ENCODE peak calls at places on chromosomes 12 and 14, in eight cellular contexts. L is GM23248, H is hepatocyte, V is HCT116, E is neural progenitor cell, Z is SK-N-SH, B is GM23338, I is PC-3. F is an unnamed sample.

GRCh38 chr12:120119395-120119973 is 2.9 kb upstream of the RAB35 start:
- DNase-seq in Z (no peak), V (no peak), L (peak), E (no peak), I (peak), H (no peak), B (no peak), F (peak)

GRCh38 chr14:69093551-69094421 is 59.1 kb downstream of the DCAF5 start:
- DNase-seq in L (peak), B (peak), Z (no peak), I (peak), V (no peak), H (peak), E (peak), F (no peak)

GRCh38 chr12:88958153-88958552 is 377.9 kb upstream of the KITLG start:
- DNase-seq in Z (no peak), B (peak), H (no peak), E (no peak), V (no peak), I (no peak), L (no peak), F (no peak)

GRCh38 chr14:103185051-103186027 is 62.1 kb downstream of the TNFAIP2 start:
- DNase-seq in I (peak), E (peak), L (peak), V (peak), B (peak), Z (peak), H (peak), F (peak)

GRCh38 chr12:122437656-122438121 is 15.2 kb upstream of the CLIP1 start:
- DNase-seq in E (no peak), Z (no peak), H (no peak), I (peak), V (no peak), L (peak), B (no peak), F (no peak)

GRCh38 chr14:101082036-101082435 is 178.5 kb upstream of the RTL1 start:
- DNase-seq in H (no peak), B (no peak), L (no peak), I (no peak), V (no peak), E (no peak), Z (no peak), F (no peak)

GRCh38 chr14:69685716-69686115 is 74.3 kb downstream of the SUSD6 start:
- DNase-seq in Z (no peak), V (no peak), L (peak), I (peak), H (peak), E (no peak), B (no peak), F (no peak)

GRCh38 chr12:716506-716905 is 35.9 kb upstream of the WNK1 start:
- DNase-seq in Z (no peak), E (no peak), L (peak), H (peak), V (no peak), I (no peak), B (no peak), F (peak)

GRCh38 chr12:42696424-42697149 is 107.0 kb upstream of the PRICKLE1 start:
- DNase-seq in B (no peak), E (no peak), V (no peak), I (no peak), Z (no peak), H (peak), L (peak), F (no peak)

GRCh38 chr14:87467578-87467977 is 525.4 kb downstream of the GALC start:
- DNase-seq in Z (no peak), H (no peak), L (no peak), B (no peak), E (no peak), I (no peak), V (no peak), F (no peak)

GRCh38 chr14:87457727-87458126 is 535.3 kb downstream of the GALC start:
- DNase-seq in L (no peak), V (no peak), E (no peak), I (peak), H (no peak), Z (no peak), B (no peak), F (no peak)

GRCh38 chr14:87461704-87462103 is 531.3 kb downstream of the GALC start:
- DNase-seq in B (no peak), I (no peak), E (peak), Z (no peak), H (no peak), L (no peak), V (no peak), F (no peak)
- TF ChIP-seq EZH2phosphoT487 in B (no peak), I (no peak), E (no peak), Z (no peak), H (no peak), L (no peak), V (no peak), F (no peak)

DNA sequence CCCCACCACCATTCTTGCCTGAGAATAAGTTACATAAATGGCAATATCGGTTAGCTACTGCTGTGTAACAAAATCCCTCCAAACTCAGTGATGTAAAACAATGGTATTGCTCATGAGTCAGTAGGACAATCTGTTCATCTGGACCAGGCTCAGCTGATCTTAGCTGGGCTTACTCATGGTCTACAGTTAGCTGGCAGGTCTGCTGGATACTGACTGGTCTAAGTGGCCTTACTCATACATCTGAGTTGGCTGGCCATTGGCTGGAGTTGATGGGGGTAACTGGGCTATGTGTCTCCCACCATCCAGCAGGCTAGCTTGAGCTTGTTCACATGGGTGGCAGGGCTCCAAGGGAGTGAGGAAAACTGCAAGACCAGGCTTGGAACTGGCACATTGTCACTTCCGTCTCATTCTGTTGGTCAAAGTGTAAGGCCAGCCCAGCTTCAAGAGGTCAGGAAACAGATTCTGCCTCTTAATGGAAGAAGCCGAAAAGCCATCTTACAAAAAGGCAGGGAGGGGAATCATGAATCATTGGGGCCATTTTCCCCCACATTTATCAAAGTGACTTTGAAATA is 56.7 kb upstream of the CHGA start:
- DNase-seq in I (no peak), E (no peak), V (no peak), Z (no peak), L (peak), H (no peak), B (no peak), F (no peak)
- TF ChIP-seq EZH2phosphoT487 in I (no peak), E (no peak), V (no peak), Z (no peak), L (no peak), H (no peak), B (no peak), F (no peak)

GRCh38 chr12:64616221-64616620 is 5.9 kb downstream of the RASSF3 start:
- DNase-seq in V (no peak), E (no peak), Z (no peak), I (no peak), H (no peak), B (no peak), L (peak), F (no peak)
- TF ChIP-seq EZH2phosphoT487 in V (no peak), E (no peak), Z (no peak), I (no peak), H (no peak), B (no peak), L (no peak), F (no peak)

DNA sequence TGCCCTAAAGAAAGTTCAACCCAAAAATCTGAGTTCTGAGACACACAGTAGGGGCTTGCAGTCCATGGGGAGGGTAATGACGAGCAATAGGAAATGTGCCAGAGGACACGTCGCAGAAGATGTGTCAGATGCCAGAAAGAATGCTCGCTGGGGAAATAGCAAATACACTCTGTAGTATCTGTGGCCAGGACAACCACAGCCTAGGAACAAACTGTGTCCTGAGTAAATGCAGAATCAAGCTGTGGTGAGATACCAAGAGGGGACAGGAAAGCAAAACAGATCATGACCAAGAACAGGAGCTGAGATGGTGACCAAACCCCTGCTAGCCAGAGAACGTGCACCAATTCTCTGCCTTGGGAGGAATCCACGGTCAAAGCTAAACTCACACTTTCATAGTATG is 9.1 kb downstream of the CRACR2A start:
- DNase-seq in V (no peak), I (no peak), E (no peak), L (peak), Z (no peak), B (no peak), H (no peak), F (no peak)
- TF ChIP-seq EZH2phosphoT487 in V (no peak), I (no peak), E (no peak), L (no peak), Z (no peak), B (no peak), H (no peak), F (no peak)

DNA sequence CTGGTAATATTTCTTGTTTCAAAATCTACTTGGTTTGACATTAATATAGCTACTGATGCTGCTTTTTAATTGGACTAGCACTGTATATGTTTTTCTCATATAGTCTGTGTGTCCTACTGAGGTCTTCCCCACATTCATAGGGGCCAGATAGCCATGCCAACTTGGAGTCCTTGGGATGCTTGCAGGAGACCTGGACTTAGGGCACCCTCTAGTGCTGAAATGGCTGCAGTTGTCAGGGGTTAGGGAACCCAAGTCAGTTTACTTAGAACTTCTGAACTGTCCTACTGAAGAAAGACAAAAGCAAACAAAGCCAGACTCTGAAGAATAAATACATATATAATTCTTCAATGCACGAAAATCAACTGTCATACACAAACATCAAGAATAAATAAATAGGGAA is 279.9 kb upstream of the SYT1 start:
- DNase-seq in I (peak), L (peak), H (no peak), B (peak), Z (no peak), V (peak), E (peak), F (peak)
- TF ChIP-seq EZH2phosphoT487 in I (no peak), L (no peak), H (no peak), B (no peak), Z (no peak), V (no peak), E (no peak), F (no peak)

GRCh38 chr12:49091056-49091835 is 3.4 kb downstream of the DHH start:
- DNase-seq in V (no peak), L (peak), H (no peak), B (peak), I (no peak), E (peak), Z (no peak), F (no peak)

GRCh38 chr12:49089831-49090773 is 4.5 kb downstream of the DHH start:
- DNase-seq in B (peak), I (peak), Z (peak), H (peak), E (peak), L (peak), V (no peak), F (peak)

GRCh38 chr12:49092816-49093406 is 1.7 kb downstream of the DHH start:
- DNase-seq in V (no peak), L (no peak), Z (no peak), E (no peak), H (no peak), I (no peak), B (no peak), F (no peak)

GRCh38 chr12:49092086-49092815 is 2.4 kb downstream of the DHH start:
- DNase-seq in L (peak), B (peak), V (no peak), Z (peak), I (peak), H (peak), E (peak), F (peak)

DNA sequence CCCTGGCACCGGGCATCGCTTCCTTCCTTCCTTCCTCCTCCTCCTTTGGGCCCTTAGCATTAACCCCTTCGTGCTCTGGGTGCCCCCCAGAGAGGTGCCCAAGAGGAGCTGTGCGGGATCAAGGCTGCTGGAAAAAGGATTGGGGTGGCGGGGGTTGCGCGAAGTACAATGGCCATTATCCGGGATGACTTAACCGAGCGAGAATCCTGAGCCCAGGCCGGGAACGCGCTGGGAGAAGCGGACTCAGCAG is 2.8 kb downstream of the DHH start:
- DNase-seq in L (no peak), B (no peak), I (no peak), V (no peak), Z (no peak), E (no peak), H (no peak), F (no peak)
- TF ChIP-seq EZH2phosphoT487 in L (no peak), B (no peak), I (no peak), V (no peak), Z (no peak), E (no peak), H (no peak), F (no peak)